ENCODE peak calls at places on chromosomes 11 and 22, in five cellular contexts. One of them, this sample, is unnamed.

GRCh38 chr11:71301046-71301857 is 48.9 kb upstream of the SHANK2 start:
- DNase-seq in GM23338: no peak
- DNase-seq in GM23248: no peak
- DNase-seq in mammary epithelial cell: no peak
- DNase-seq in astrocyte: no peak
- DNase-seq in this sample: no peak

GRCh38 chr11:45489281-45489906 is 176.0 kb downstream of the CHST1 start:
- DNase-seq in astrocyte: no peak
- DNase-seq in mammary epithelial cell: no peak
- DNase-seq in GM23338: peak; percentile 63
- DNase-seq in GM23248: no peak
- DNase-seq in this sample: no peak

GRCh38 chr11:115608976-115609375 is 104.8 kb upstream of the CADM1 start:
- DNase-seq in GM23338: no peak
- DNase-seq in astrocyte: no peak
- DNase-seq in GM23248: no peak
- DNase-seq in mammary epithelial cell: no peak
- DNase-seq in this sample: no peak

GRCh38 chr11:64577202-64577601 is 13.8 kb upstream of the SLC22A12 start:
- DNase-seq in GM23338: no peak
- DNase-seq in mammary epithelial cell: no peak
- DNase-seq in GM23248: no peak
- DNase-seq in astrocyte: no peak
- DNase-seq in this sample: no peak

GRCh38 chr11:61837411-61838005 is 9.4 kb downstream of the FADS2 start:
- DNase-seq in mammary epithelial cell: no peak
- DNase-seq in GM23338: no peak
- DNase-seq in GM23248: no peak
- DNase-seq in astrocyte: no peak
- DNase-seq in this sample: no peak

GRCh38 chr11:1559103-1559951 is 12.7 kb downstream of the DUSP8 start:
- DNase-seq in mammary epithelial cell: peak; percentile 54
- DNase-seq in astrocyte: peak; percentile 57
- DNase-seq in GM23338: peak; percentile 84
- DNase-seq in GM23248: peak; percentile 89
- DNase-seq in this sample: peak; percentile 76

GRCh38 chr11:45182902-45183301 is 36.5 kb downstream of the PRDM11 start:
- DNase-seq in GM23338: peak; percentile 81
- DNase-seq in GM23248: peak; percentile 63
- DNase-seq in astrocyte: no peak
- DNase-seq in mammary epithelial cell: no peak
- DNase-seq in this sample: no peak

GRCh38 chr11:134226806-134227325 is 2.4 kb downstream of the VPS26B start:
- DNase-seq in mammary epithelial cell: no peak
- DNase-seq in astrocyte: no peak
- DNase-seq in GM23248: peak; percentile 4
- DNase-seq in GM23338: no peak
- DNase-seq in this sample: no peak

GRCh38 chr11:47272706-47273105 is 2.8 kb downstream of the MADD start:
- DNase-seq in astrocyte: no peak
- DNase-seq in mammary epithelial cell: no peak
- DNase-seq in GM23338: peak; percentile 17
- DNase-seq in GM23248: peak; percentile 53
- DNase-seq in this sample: peak; percentile 34

GRCh38 chr22:19750666-19751490 is 9.7 kb upstream of the TBX1 start:
- DNase-seq in GM23248: no peak
- DNase-seq in mammary epithelial cell: no peak
- DNase-seq in GM23338: no peak
- DNase-seq in astrocyte: peak; percentile 59
- DNase-seq in this sample: peak; percentile 74

GRCh38 chr11:83132191-83132590 is 24.7 kb upstream of the PCF11 start:
- DNase-seq in astrocyte: no peak
- DNase-seq in GM23338: no peak
- DNase-seq in mammary epithelial cell: no peak
- DNase-seq in GM23248: no peak
- DNase-seq in this sample: no peak

GRCh38 chr22:49775191-49776052 is 52.3 kb downstream of the BRD1 start:
- DNase-seq in mammary epithelial cell: no peak
- DNase-seq in GM23338: no peak
- DNase-seq in GM23248: no peak
- DNase-seq in astrocyte: no peak
- DNase-seq in this sample: no peak

GRCh38 chr11:128476031-128476430 is 111.3 kb downstream of the ETS1 start:
- DNase-seq in GM23338: no peak
- DNase-seq in mammary epithelial cell: no peak
- DNase-seq in astrocyte: no peak
- DNase-seq in GM23248: no peak
- DNase-seq in this sample: no peak

GRCh38 chr11:72066855-72067254 is 13.5 kb downstream of the NUMA1 start:
- DNase-seq in GM23338: no peak
- DNase-seq in mammary epithelial cell: no peak
- DNase-seq in astrocyte: no peak
- DNase-seq in GM23248: peak; percentile 25
- DNase-seq in this sample: no peak

GRCh38 chr11:44319552-44320288 is 9.8 kb upstream of the ALX4 start:
- DNase-seq in GM23248: peak; percentile 19
- DNase-seq in GM23338: peak; percentile 68
- DNase-seq in astrocyte: no peak
- DNase-seq in mammary epithelial cell: peak; percentile 35
- DNase-seq in this sample: no peak

DNA sequence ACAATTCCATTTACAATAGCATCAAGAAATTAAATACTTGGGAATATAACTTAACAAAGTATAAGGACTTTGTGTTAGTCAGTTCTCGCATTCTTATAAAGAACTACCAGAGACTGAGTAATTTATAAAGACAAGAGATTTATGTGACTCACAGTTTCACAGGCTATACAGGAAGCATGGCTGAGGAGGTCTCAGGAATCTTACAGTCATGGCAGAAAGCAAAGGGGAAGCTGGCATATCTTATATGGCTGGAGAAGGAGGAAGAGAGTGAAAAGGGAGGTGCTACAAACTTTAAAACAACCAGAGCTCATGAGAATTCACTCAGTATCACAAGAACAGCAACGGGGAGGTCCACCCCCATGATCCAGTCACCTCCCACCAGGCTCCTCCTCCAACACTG is 32.1 kb upstream of the CCDC134 start:
- DNase-seq in astrocyte: peak; percentile 64
- DNase-seq in GM23248: peak; percentile 36
- DNase-seq in mammary epithelial cell: peak; percentile 58
- DNase-seq in GM23338: no peak
- DNase-seq in this sample: no peak
- H2AFZ ChIP-seq in astrocyte: peak overlapping the region; percentile 34
- H2AFZ ChIP-seq in GM23248: peak overlapping the region; percentile 29
- H2AFZ ChIP-seq in mammary epithelial cell: peak overlapping the region; percentile 66
- H2AFZ ChIP-seq in GM23338: peak overlapping the region; percentile 58
- H2AFZ ChIP-seq in this sample: no peak overlapping the region

DNA sequence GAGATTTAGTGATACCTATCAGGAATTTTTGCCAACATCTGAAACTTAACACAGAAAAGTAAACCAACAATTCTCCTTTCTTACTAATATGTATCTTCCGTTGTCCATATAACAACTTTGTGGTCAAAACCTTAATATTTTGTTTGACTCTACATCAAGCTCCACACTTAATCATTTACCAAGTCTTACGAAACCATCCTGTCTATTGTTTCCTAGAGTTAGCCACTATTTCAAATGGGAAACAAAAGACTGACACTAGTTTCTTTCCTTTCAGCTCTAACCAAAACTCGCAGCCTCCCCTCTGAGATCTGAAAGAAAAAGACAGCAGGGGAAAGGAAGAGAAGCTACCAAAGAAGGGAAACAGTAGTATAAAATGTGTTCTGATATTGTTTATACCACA is 26.5 kb upstream of the PRDM10 start:
- DNase-seq in GM23338: peak; percentile 33
- DNase-seq in GM23248: no peak
- DNase-seq in astrocyte: no peak
- DNase-seq in mammary epithelial cell: peak; percentile 56
- DNase-seq in this sample: no peak
- TF ChIP-seq EZH2 in GM23338: no peak
- TF ChIP-seq EZH2 in GM23248: no peak
- TF ChIP-seq EZH2 in astrocyte: no peak
- TF ChIP-seq EZH2 in mammary epithelial cell: no peak
- TF ChIP-seq EZH2 in this sample: no peak

GRCh38 chr11:34458566-34458965 is 19.8 kb downstream of the CAT start:
- DNase-seq in astrocyte: no peak
- DNase-seq in GM23338: no peak
- DNase-seq in mammary epithelial cell: no peak
- DNase-seq in GM23248: no peak
- DNase-seq in this sample: no peak
- H2AFZ ChIP-seq in astrocyte: no peak overlapping the region
- H2AFZ ChIP-seq in GM23338: no peak overlapping the region
- H2AFZ ChIP-seq in mammary epithelial cell: no peak overlapping the region
- H2AFZ ChIP-seq in GM23248: no peak overlapping the region
- H2AFZ ChIP-seq in this sample: no peak overlapping the region

DNA sequence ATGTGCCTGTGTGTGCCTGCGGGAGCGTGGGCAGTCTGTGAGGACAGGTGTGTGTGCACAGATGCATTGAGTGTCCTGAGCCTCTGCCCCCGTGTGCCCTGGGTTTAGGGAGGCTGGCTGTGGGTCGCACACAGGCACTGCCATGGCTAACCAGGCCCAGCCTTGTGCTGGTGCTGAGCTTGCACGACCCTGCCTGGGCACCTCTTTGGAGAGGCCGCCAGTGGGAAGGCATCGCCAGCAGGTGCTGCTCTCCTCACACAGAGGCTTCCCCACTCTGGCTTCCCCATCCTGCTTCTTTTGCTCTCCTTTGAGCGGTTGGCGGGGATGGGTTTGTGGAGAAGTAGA is 4.1 kb downstream of the WNT7B start:
- DNase-seq in astrocyte: no peak
- DNase-seq in mammary epithelial cell: no peak
- DNase-seq in GM23248: no peak
- DNase-seq in GM23338: no peak
- DNase-seq in this sample: no peak
- TF ChIP-seq EZH2 in astrocyte: no peak
- TF ChIP-seq EZH2 in mammary epithelial cell: peak; percentile 80
- TF ChIP-seq EZH2 in GM23248: no peak
- TF ChIP-seq EZH2 in GM23338: no peak
- TF ChIP-seq EZH2 in this sample: no peak

This sample was measured in fibroblast of lung.